ENCODE peak calls at places on chromosomes 5 and 9, in six cellular contexts. K, T, B, Z, L and R are unnamed samples.

GRCh38 chr9:135787776-135788575 is 86.0 kb downstream of the KCNT1 start:
- DNase-seq in L (no peak), B (no peak), K (no peak), T (no peak), Z (no peak), R (no peak)

GRCh38 chr9:93660647-93661046 is 84.3 kb downstream of the PHF2 start:
- DNase-seq in B (no peak), Z (no peak), L (no peak), K (no peak), T (no peak), R (no peak)

GRCh38 chr9:94478755-94479730 is 75.8 kb upstream of the PCAT7 start:
- DNase-seq in T (no peak), K (no peak), L (no peak), Z (no peak), B (no peak), R (no peak)

GRCh38 chr9:26054600-26055516 is 376.6 kb upstream of the TUSC1 start:
- DNase-seq in T (peak; percentile 33), K (no peak), B (no peak), Z (no peak), L (peak; percentile 8), R (no peak)

GRCh38 chr5:179278119-179278518 is 67.1 kb downstream of the ADAMTS2 start:
- DNase-seq in Z (no peak), T (no peak), B (no peak), K (no peak), L (peak; percentile 23), R (no peak)

GRCh38 chr5:74120585-74120984 is 494.6 kb downstream of the ARHGEF28 start:
- DNase-seq in K (no peak), T (no peak), Z (no peak), B (no peak), L (no peak), R (no peak)

GRCh38 chr5:171495122-171495700 is 75.8 kb downstream of the FGF18 start:
- DNase-seq in K (no peak), T (no peak), Z (no peak), B (no peak), L (no peak), R (no peak)

GRCh38 chr5:53923969-53924876 is 363.8 kb downstream of the NDUFS4 start:
- DNase-seq in B (peak; percentile 22), T (no peak), Z (no peak), L (peak; percentile 32), K (no peak), R (no peak)

GRCh38 chr5:173781826-173782670 is 106.1 kb upstream of the CPEB4 start:
- DNase-seq in L (peak; percentile 96), Z (peak; percentile 81), K (peak; percentile 92), T (peak; percentile 88), B (peak; percentile 95), R (peak; percentile 36)

GRCh38 chr9:126705767-126706697 is 92.3 kb downstream of the LMX1B start:
- DNase-seq in Z (peak; percentile 84), K (peak; percentile 67), L (peak; percentile 34), T (peak; percentile 30), B (peak; percentile 12), R (peak; percentile 74)

GRCh38 chr5:63401434-63402046 is 560.7 kb downstream of the HTR1A start:
- DNase-seq in Z (peak; percentile 72), T (peak; percentile 30), L (peak; percentile 48), K (peak; percentile 77), B (peak; percentile 46), R (no peak)

GRCh38 chr9:115694014-115694413 is 459.6 kb upstream of the PAPPA start:
- DNase-seq in Z (peak; percentile 20), L (peak; percentile 96), T (peak; percentile 67), B (peak; percentile 95), K (no peak), R (no peak)

GRCh38 chr5:141528401-141528984 is 39.6 kb downstream of the PCDHGC5 start:
- DNase-seq in K (no peak), T (no peak), L (peak; percentile 30), Z (no peak), B (peak; percentile 67), R (no peak)

GRCh38 chr9:124282442-124283231 is 24.9 kb downstream of the NEK6 start:
- DNase-seq in K (no peak), Z (no peak), B (peak; percentile 81), L (peak; percentile 65), T (no peak), R (no peak)

GRCh38 chr9:136354592-136355085 is 8.9 kb downstream of the DNLZ start:
- DNase-seq in B (peak; percentile 62), K (no peak), Z (no peak), L (no peak), T (no peak), R (no peak)